ENCODE peak calls at places on chromosomes 16 and 17, in six cellular contexts. A is mucosa of descending colon, V is astrocyte of the spinal cord, O is BJ, K is transverse colon, Q is endodermal cell. P is an unnamed sample.

GRCh38 chr17:38705803-38706624 is 941 bp downstream of the MLLT6 start:
- DNase-seq in A (peak; percentile 70), O (no peak), Q (peak; percentile 88), V (no peak), K (peak; percentile 50), P (no peak)

GRCh38 chr16:67718668-67719047 is 458 bp downstream of the GFOD2 start:
- DNase-seq in O (no peak), Q (no peak), K (peak; percentile 11), V (no peak), A (no peak), P (no peak)

GRCh38 chr17:68301438-68301959 is 10.2 kb downstream of the ARSG start:
- DNase-seq in O (no peak), V (no peak), Q (peak; percentile 67), K (no peak), A (no peak), P (no peak)

GRCh38 chr16:19252904-19253303 is 32.6 kb upstream of the CLEC19A start:
- DNase-seq in V (no peak), K (no peak), O (no peak), Q (no peak), A (no peak), P (no peak)

GRCh38 chr17:50866950-50867855 is 1.0 kb upstream of the TOB1 start:
- DNase-seq in K (peak; percentile 96), A (peak; percentile 97), O (peak; percentile 83), V (peak; percentile 95), Q (peak; percentile 100), P (peak; percentile 84)

GRCh38 chr16:21283521-21284289 is 5.6 kb upstream of the CRYM start:
- DNase-seq in V (peak; percentile 22), Q (peak; percentile 91), K (peak; percentile 56), A (peak; percentile 50), O (no peak), P (no peak)

GRCh38 chr16:78430281-78430680 is 330.8 kb downstream of the WWOX start:
- DNase-seq in K (no peak), A (no peak), O (no peak), V (no peak), Q (no peak), P (no peak)

GRCh38 chr17:61591930-61592329 is 911 bp upstream of the NACA2 start:
- DNase-seq in V (no peak), O (no peak), Q (no peak), K (no peak), A (no peak), P (no peak)

GRCh38 chr16:924063-924462 is 46.7 kb downstream of the LMF1 start:
- DNase-seq in O (no peak), V (no peak), K (no peak), A (no peak), Q (no peak), P (no peak)

GRCh38 chr17:19306160-19307111 is 56.1 kb downstream of the B9D1 start:
- DNase-seq in Q (peak; percentile 31), V (no peak), A (no peak), K (peak; percentile 48), O (no peak), P (no peak)

GRCh38 chr16:5461574-5461973 is 364.0 kb upstream of the EEF2KMT start:
- DNase-seq in Q (no peak), A (no peak), O (no peak), V (no peak), K (no peak), P (no peak)

GRCh38 chr17:4780325-4781010 is 5.7 kb downstream of the VMO1 start:
- DNase-seq in K (no peak), O (no peak), V (no peak), A (no peak), Q (no peak), P (no peak)

GRCh38 chr16:21952040-21952792 is 945 bp upstream of the UQCRC2 start:
- DNase-seq in A (peak; percentile 94), V (peak; percentile 71), O (no peak), K (peak; percentile 92), Q (peak; percentile 86), P (peak; percentile 13)

GRCh38 chr16:51175081-51175480 is 24.0 kb upstream of the SALL1 start:
- DNase-seq in V (peak; percentile 18), A (no peak), O (no peak), K (no peak), Q (no peak), P (no peak)

GRCh38 chr16:54655171-54655590 is 275.5 kb upstream of the IRX5 start:
- DNase-seq in V (peak; percentile 51), Q (peak; percentile 60), A (no peak), O (no peak), K (no peak), P (peak; percentile 43)

GRCh38 chr17:42698736-42699414 is 16.5 kb downstream of the CNTNAP1 start:
- DNase-seq in O (peak; percentile 40), K (no peak), Q (peak; percentile 49), V (peak; percentile 63), A (peak; percentile 17), P (no peak)

GRCh38 chr17:6454495-6455320 is 10.5 kb downstream of the PIMREG start:
- DNase-seq in V (no peak), K (no peak), A (no peak), Q (peak; percentile 85), O (no peak), P (no peak)
- H3K4me3 ChIP-seq in V (no peak overlapping the region), K (peak overlapping the region; percentile 27), A (no peak overlapping the region), Q (peak overlapping the region; percentile 62), O (no peak overlapping the region), P (peak overlapping the region; percentile 23)

DNA sequence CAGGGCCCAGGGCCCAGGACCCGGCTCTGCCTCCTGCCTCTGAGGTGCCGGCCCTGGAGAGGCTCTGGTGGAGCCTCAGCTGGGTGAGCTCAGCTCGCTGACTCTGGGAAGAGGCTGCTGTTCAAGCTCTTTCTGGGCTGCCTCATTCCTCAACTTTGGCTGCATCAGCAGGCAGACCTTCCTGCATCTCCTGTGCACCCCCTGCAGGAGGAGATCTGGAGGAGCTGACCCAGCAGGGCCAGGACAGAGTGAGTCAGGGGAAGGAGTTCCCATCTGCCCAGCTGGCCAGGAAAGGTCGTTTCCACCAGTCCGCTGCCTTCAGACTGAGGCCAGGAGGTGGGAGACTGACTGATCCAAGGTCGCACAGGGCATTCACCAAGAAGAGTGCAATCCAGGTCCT is 10.7 kb downstream of the CRHR1 start:
- DNase-seq in O (no peak), Q (peak; percentile 90), K (no peak), V (no peak), A (no peak), P (no peak)
- TF ChIP-seq CTCF in O (peak; percentile 19), Q (peak; percentile 70), K (no peak), V (no peak), A (no peak), P (no peak)

DNA sequence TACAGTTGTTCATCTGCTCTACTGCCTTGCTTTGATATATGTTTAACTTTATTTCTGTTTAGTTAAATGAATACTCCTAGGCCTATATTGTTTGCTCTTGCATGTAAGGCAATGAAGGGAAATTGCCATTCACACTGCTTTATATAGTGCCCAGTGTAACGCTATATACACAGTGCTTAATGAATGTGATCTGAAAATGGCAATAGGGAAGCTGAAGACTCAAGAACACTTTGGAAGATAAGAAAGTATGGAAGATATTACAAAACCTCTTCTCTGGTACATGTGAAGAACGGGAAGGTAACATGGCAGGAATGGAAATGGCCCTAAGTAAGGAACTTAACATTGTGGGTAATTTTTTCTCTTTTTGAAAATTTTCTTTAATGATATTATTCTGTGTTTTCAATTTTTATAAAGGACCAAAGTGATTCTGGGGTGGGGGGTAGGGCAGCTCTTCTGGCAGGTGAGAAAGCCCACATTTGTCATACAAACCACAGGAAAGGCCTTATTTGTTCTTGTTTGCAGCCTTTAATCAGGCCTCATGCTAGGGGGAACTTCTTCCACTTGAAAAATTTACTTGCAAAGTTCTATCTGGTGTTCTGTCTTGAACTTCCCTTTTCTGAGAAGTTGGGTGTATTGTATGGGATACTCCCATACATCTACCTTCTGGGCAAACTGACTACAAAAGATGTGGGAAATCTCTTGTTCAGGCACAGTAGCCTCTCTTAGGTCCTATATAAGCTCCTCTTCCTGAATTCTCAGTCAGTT is 100.8 kb upstream of the CORO6 start:
- DNase-seq in V (no peak), Q (no peak), O (no peak), K (no peak), A (no peak), P (no peak)
- H3K4me3 ChIP-seq in V (no peak overlapping the region), Q (no peak overlapping the region), O (no peak overlapping the region), K (no peak overlapping the region), A (no peak overlapping the region), P (no peak overlapping the region)

GRCh38 chr17:27354491-27355081 is 60.7 kb downstream of the WSB1 start:
- DNase-seq in Q (no peak), A (no peak), O (no peak), K (no peak), V (no peak), P (no peak)
- TF ChIP-seq CTCF in Q (no peak), A (no peak), O (no peak), K (no peak), V (no peak), P (no peak)

DNA sequence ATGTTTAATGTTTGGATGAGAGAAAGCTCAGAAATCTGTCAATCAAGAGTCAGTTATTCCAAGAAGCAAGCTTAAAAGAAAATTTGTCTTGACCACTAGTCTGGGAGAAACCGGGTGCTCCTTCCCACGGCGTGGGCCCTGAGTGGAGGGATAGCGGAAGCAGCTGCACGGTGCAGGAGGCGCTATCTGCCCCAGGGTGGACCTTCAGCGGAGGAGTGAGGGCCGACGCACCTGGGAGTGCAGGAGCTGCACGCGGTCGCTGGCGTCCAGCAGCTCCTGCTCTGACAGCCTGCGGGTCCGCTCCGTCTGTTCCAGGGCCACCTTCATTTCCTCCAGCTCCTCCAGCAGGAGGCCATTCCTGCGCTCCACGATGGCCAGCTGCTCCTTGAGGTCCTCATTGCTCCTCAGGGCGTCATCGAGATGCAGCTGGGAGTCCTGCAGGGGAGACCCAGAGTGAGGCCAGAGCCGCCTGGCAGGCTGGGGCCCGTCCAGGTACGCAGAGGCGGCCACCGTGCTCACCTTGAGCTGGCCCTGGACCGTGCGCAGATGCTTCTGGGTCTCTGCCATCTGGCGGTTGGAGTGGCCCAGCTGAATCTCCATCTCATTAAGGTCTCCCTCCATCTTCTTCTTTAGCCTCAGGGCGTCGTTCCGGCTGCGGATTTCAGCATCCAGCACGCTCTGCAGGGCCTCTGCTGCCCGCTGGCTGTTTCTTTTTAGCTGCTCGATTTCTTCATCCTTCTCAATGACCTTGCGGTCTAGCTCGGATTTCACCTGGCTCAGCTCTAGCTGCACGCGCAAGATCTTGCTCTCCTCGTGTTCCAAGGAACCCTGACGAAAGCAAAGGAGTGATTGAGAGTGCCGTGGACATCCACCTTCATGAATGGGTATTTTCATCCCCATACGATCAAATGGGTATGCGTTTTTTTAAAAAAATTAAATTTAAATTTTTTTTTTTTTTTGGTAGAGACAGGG is 63.5 kb downstream of the MYH13 start:
- DNase-seq in O (no peak), V (no peak), A (no peak), Q (peak; percentile 42), K (no peak), P (no peak)
- H3K4me3 ChIP-seq in O (no peak overlapping the region), V (no peak overlapping the region), A (no peak overlapping the region), Q (no peak overlapping the region), K (no peak overlapping the region), P (no peak overlapping the region)

GRCh38 chr17:81403040-81403467 is 7.8 kb downstream of the BAHCC1 start:
- DNase-seq in A (no peak), V (no peak), O (no peak), Q (peak; percentile 85), K (no peak), P (no peak)
- TF ChIP-seq CTCF in A (no peak), V (peak; percentile 23), O (no peak), Q (peak; percentile 47), K (no peak), P (peak; percentile 25)

GRCh38 chr17:7855643-7856080 is 796 bp downstream of the TMEM88 start:
- DNase-seq in K (no peak), O (no peak), A (peak; percentile 64), V (no peak), Q (no peak), P (no peak)
- H3K4me3 ChIP-seq in K (peak overlapping the region; percentile 62), O (no peak overlapping the region), A (no peak overlapping the region), V (peak overlapping the region; percentile 70), Q (peak overlapping the region; percentile 93), P (peak overlapping the region; percentile 56)